ENCODE peak calls at places on chromosomes 6 and 20, in seven cellular contexts. D is BJ, H is GM23338, Z is A673, Q is natural killer cell, O is body of pancreas, F is H9. X is an unnamed sample.

GRCh38 chr6:136113736-136114173 is 136.4 kb downstream of the MTFR2 start:
- DNase-seq in D (peak), H (peak), Z (peak), Q (no peak), O (peak), F (peak), X (peak)

GRCh38 chr20:61964675-61965605 is 100.7 kb downstream of the TAF4 start:
- DNase-seq in D (no peak), H (peak), Z (no peak), Q (no peak), O (peak), F (no peak), X (no peak)

GRCh38 chr20:51700809-51701285 is 67.3 kb downstream of the ATP9A start:
- DNase-seq in D (no peak), H (peak), Z (peak), Q (no peak), O (peak), F (peak), X (no peak)

GRCh38 chr6:116011520-116011919 is 49.2 kb downstream of the FRK start:
- DNase-seq in D (no peak), H (no peak), Z (no peak), Q (no peak), O (no peak), F (no peak), X (no peak)

GRCh38 chr20:35974256-35974655 is 5.9 kb downstream of the CNBD2 start:
- DNase-seq in D (no peak), H (no peak), Z (no peak), Q (no peak), O (no peak), F (no peak), X (no peak)

GRCh38 chr20:3933126-3933684 is 44.0 kb downstream of the PANK2 start:
- DNase-seq in D (no peak), H (no peak), Z (no peak), Q (no peak), O (no peak), F (no peak), X (no peak)

GRCh38 chr6:18387061-18387721 is at the start of gene RNF144B:
- DNase-seq in D (no peak), H (peak), Z (peak), Q (peak), O (peak), F (peak), X (peak)

GRCh38 chr6:84330325-84330724 is 102.9 kb upstream of the CEP162 start:
- DNase-seq in D (no peak), H (no peak), Z (no peak), Q (no peak), O (no peak), F (no peak), X (no peak)

GRCh38 chr6:88223298-88223697 is 57.2 kb upstream of the CNR1 start:
- DNase-seq in D (no peak), H (no peak), Z (no peak), Q (no peak), O (no peak), F (no peak), X (no peak)

GRCh38 chr6:109445382-109445781 is 4.9 kb downstream of the SMPD2 start:
- DNase-seq in D (no peak), H (no peak), Z (no peak), Q (no peak), O (no peak), F (no peak), X (no peak)

GRCh38 chr6:32885698-32886286 is 31.8 kb downstream of the PSMB9 start:
- DNase-seq in D (peak), H (peak), Z (peak), Q (no peak), O (no peak), F (no peak), X (no peak)

GRCh38 chr20:45969712-45970634 is 2.0 kb downstream of the ZNF335 start:
- DNase-seq in D (no peak), H (peak), Z (peak), Q (no peak), O (peak), F (peak), X (peak)

GRCh38 chr6:40719671-40720374 is 132.7 kb upstream of the LRFN2 start:
- DNase-seq in D (peak), H (peak), Z (peak), Q (no peak), O (no peak), F (peak), X (no peak)

GRCh38 chr6:7836371-7837026 is 74.1 kb downstream of the TXNDC5 start:
- DNase-seq in D (no peak), H (no peak), Z (no peak), Q (no peak), O (no peak), F (no peak), X (no peak)

GRCh38 chr6:53338304-53338703 is 10.4 kb downstream of the ELOVL5 start:
- DNase-seq in D (no peak), H (no peak), Z (no peak), Q (no peak), O (no peak), F (no peak), X (no peak)

GRCh38 chr6:137931849-137932465 is 64.9 kb downstream of the TNFAIP3 start:
- DNase-seq in D (no peak), H (no peak), Z (no peak), Q (no peak), O (no peak), F (no peak), X (no peak)

DNA sequence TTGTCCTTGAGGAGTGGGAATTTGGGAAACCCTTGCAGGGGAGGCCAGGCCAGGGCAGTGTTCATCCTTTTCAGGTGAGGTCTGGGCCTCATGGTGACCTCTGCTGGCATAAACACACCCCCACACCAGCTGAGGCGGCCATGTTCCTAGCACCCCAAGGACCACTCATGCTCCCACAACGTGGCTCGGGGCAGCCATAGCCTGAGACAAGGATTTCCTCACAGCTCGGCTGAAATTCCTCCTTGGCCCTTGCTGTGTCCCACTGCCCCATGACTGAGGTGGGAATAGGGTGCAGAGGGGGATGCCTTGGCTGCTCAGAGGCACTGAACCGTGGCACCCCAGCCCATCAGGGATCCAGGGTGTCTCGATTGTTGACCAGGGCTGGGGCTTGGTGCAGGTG is 27.3 kb upstream of the SPDEF start:
- DNase-seq in D (no peak), H (peak), Z (no peak), Q (no peak), O (no peak), F (no peak), X (no peak)
- TF ChIP-seq CTCF in D (no peak), H (peak), Z (peak), Q (peak), O (no peak), F (no peak), X (no peak)

GRCh38 chr6:11042750-11043551 is 1.2 kb downstream of the ELOVL2 start:
- DNase-seq in D (no peak), H (peak), Z (peak), Q (no peak), O (no peak), F (no peak), X (no peak)

GRCh38 chr6:11043552-11043960 is 549 bp downstream of the ELOVL2 start:
- DNase-seq in D (no peak), H (peak), Z (no peak), Q (no peak), O (no peak), F (peak), X (no peak)

GRCh38 chr6:11044712-11045167 is 635 bp upstream of the ELOVL2 start:
- DNase-seq in D (no peak), H (peak), Z (no peak), Q (no peak), O (no peak), F (no peak), X (no peak)

GRCh38 chr6:11042025-11042749 is 1.9 kb downstream of the ELOVL2 start:
- DNase-seq in D (no peak), H (no peak), Z (no peak), Q (no peak), O (no peak), F (no peak), X (no peak)

GRCh38 chr6:11043961-11044711 is at the start of gene ELOVL2:
- DNase-seq in D (no peak), H (peak), Z (peak), Q (no peak), O (peak), F (peak), X (no peak)
- TF ChIP-seq CTCF in D (peak), H (peak), Z (peak), Q (no peak), O (peak), F (no peak), X (peak)

GRCh38 chr6:145491126-145491525 is 244.2 kb downstream of the EPM2A start:
- DNase-seq in D (no peak), H (peak), Z (no peak), Q (no peak), O (no peak), F (peak), X (no peak)
- TF ChIP-seq CTCF in D (no peak), H (peak), Z (no peak), Q (no peak), O (no peak), F (peak), X (no peak)

DNA sequence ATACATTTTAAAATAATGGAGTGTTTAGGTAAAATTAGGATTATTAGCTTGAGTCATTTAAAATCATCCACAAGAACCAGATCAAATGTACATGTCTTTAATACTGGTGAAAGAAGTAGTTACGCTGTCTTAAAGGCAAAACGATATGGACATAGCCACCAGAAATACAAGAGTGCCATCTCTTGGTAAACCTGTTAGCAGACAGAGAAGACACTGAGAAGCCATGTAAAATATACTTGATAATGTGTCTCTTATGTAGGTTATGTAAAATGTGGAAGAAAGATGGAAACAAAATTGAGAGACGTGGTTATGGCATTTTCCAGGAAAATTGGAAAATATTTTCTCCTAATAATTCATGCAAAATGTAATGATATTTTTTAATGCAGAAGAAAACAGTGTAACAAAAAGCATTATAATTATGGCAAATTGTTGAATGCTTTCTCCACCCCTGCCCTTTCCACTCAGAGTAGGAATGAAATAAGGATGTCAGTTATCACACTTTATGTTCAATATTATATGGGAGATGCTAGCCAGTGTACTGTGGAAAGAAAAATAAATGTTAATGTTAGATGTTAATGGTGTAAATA is 12.2 kb upstream of the SLC17A2 start:
- DNase-seq in D (no peak), H (peak), Z (peak), Q (no peak), O (no peak), F (no peak), X (no peak)
- TF ChIP-seq CTCF in D (peak), H (peak), Z (peak), Q (peak), O (peak), F (peak), X (peak)

GRCh38 chr20:23667666-23668065 is 21.2 kb downstream of the CST4 start:
- DNase-seq in D (no peak), H (no peak), Z (no peak), Q (no peak), O (no peak), F (no peak), X (no peak)

GRCh38 chr20:23668477-23668951 is 20.3 kb downstream of the CST4 start:
- DNase-seq in D (no peak), H (peak), Z (peak), Q (no peak), O (peak), F (peak), X (peak)

GRCh38 chr20:23670361-23670760 is 18.5 kb downstream of the CST4 start:
- DNase-seq in D (no peak), H (no peak), Z (no peak), Q (no peak), O (no peak), F (no peak), X (no peak)

GRCh38 chr20:23669866-23670265 is 19.0 kb downstream of the CST4 start:
- DNase-seq in D (no peak), H (no peak), Z (no peak), Q (no peak), O (no peak), F (no peak), X (no peak)

DNA sequence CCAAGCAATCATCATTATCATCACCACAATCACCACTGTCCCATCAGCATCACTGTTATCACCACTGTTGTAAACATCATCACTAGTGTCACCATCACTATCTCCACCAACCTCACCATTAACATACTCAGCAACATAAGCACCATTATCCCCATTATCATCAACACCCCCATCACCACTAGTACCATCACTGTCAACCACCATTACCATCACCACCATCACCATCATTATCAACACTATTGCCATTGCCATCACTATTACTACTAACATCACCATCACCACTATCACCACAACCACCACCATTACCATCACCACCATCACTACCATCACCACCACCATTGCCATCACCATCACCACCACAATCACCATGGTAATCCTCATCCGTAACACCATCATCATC is 19.5 kb downstream of the CST4 start:
- DNase-seq in D (no peak), H (no peak), Z (no peak), Q (no peak), O (no peak), F (no peak), X (no peak)
- TF ChIP-seq CTCF in D (no peak), H (no peak), Z (no peak), Q (no peak), O (no peak), F (no peak), X (no peak)

DNA sequence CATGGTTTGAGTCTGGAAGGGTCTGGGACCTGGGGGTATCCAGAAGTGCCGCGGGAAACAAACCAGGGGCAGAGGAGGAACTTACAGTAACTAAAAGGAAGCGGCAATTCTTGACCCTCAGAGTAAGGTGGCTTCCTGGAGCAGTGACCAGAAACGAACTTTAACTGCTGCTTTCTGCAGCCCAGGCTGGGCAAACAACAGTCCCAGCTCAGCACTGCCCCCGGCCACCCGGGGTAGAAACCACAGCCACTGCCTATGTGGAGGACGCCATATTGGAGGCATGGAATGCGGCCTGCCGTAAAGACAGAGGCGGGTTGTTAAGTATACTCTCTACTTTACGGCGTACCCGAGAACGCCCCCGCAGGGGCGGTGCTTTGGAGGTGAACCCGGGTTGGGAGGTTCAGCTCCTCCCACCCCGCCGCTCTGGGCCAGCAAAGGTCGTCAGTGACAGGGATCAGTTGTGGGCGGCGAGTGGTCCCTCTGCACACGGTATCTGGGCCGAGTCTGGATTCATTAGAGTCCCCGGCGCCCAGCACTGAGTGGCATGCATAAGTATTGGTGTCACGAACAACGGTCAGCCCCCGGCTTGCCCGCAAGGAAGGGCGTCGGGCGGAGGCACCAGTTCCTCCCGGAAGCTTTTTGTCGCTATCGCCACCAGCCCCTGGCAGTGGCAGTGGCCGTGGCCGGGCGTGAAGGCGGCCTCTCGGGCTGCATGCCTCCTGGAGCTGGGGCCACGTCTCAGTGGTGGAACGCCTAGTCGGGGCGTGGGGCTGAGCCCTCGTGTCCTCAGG is at the start of gene PDSS2:
- DNase-seq in D (peak), H (peak), Z (peak), Q (peak), O (peak), F (peak), X (peak)
- TF ChIP-seq CTCF in D (peak), H (peak), Z (peak), Q (peak), O (peak), F (peak), X (peak)

DNA sequence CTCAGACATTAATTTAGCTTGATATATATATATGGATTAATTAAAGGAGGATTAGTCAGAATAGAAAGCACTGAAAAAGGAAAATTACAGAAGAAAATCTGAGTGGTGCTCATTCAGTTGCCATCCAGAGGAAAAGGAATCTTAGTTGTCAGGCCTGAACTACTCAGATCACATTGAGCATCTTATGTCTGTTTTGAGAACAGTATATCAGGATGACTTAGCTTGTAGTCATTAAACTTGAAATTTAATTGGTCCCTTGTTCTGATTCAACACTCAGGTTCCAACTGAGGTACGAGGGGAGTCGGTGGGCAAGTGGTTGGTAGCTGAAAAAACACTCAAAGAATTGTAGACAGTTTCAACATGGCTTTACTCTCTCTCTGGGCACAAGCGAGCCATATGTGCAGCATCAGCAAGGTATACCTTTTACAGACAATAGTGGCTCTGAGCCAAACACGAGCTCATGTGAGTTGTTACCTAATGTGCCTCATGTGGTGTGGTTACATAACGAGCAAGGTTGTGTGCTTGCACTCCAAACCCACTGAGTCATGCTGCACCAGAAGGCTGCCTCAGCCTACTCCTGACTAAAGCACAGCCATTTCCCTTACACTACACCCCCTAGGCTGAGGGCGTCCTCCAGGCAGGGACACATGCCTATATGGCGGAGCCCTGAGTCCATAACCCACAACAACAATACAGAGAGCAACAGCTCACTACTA is 73.0 kb upstream of the HMGN3 start:
- DNase-seq in D (no peak), H (no peak), Z (no peak), Q (no peak), O (no peak), F (no peak), X (no peak)
- TF ChIP-seq CTCF in D (no peak), H (no peak), Z (no peak), Q (no peak), O (no peak), F (no peak), X (no peak)

X was measured in CD14-positive monocyte.